ENCODE peak calls at places on chromosomes 6 and 20, in four cellular contexts. Y is neural progenitor cell, A is coronary artery, T is psoas muscle. K is an unnamed sample.

GRCh38 chr6:47014401-47014800 is 27.7 kb downstream of the ADGRF1 start:
- DNase-seq in A (no peak), Y (no peak), T (no peak), K (no peak)

GRCh38 chr20:44626278-44626677 is 25.2 kb downstream of the ADA start:
- DNase-seq in T (no peak), A (no peak), Y (no peak), K (no peak)

GRCh38 chr6:158543606-158544185 is 16.2 kb upstream of the TMEM181 start:
- DNase-seq in Y (no peak), A (no peak), T (no peak), K (no peak)

GRCh38 chr20:56343861-56344381 is 14.9 kb upstream of the FAM210B start:
- DNase-seq in T (no peak), Y (peak), A (no peak), K (peak)

GRCh38 chr6:132919028-132919427 is 104.7 kb downstream of the RPS12 start:
- DNase-seq in A (no peak), T (no peak), Y (no peak), K (no peak)

GRCh38 chr6:80640176-80640575 is 533.7 kb downstream of the BCKDHB start:
- DNase-seq in T (no peak), A (no peak), Y (no peak), K (no peak)

GRCh38 chr6:129684903-129685639 is 24.9 kb downstream of the ARHGAP18 start:
- DNase-seq in Y (no peak), A (no peak), T (no peak), K (no peak)

GRCh38 chr20:24998121-24998520 is 5.6 kb upstream of the APMAP start:
- DNase-seq in T (peak), A (peak), Y (no peak), K (no peak)

GRCh38 chr6:170221052-170221752 is 69.7 kb downstream of the DLL1 start:
- DNase-seq in T (no peak), A (peak), Y (no peak), K (no peak)

GRCh38 chr20:36099106-36099505 is 55.4 kb upstream of the EPB41L1 start:
- DNase-seq in T (no peak), Y (no peak), A (no peak), K (no peak)

GRCh38 chr6:109290143-109290931 is 91.9 kb downstream of the CD164 start:
- DNase-seq in T (peak), Y (no peak), A (no peak), K (no peak)

GRCh38 chr20:5991623-5992441 is 41.4 kb downstream of the MCM8 start:
- DNase-seq in A (no peak), T (no peak), Y (no peak), K (no peak)

GRCh38 chr6:132731086-132731485 is 17.2 kb upstream of the VNN1 start:
- DNase-seq in Y (no peak), A (no peak), T (no peak), K (no peak)

GRCh38 chr20:50787181-50787580 is 7.7 kb upstream of the BCAS4 start:
- DNase-seq in T (peak), A (no peak), Y (no peak), K (no peak)

GRCh38 chr20:50788868-50789125 is 6.1 kb upstream of the BCAS4 start:
- DNase-seq in T (peak), Y (no peak), A (no peak), K (no peak)

GRCh38 chr20:50789968-50790650 is 4.8 kb upstream of the BCAS4 start:
- DNase-seq in T (peak), A (no peak), Y (no peak), K (no peak)

GRCh38 chr20:50786703-50787102 is 8.2 kb upstream of the BCAS4 start:
- DNase-seq in Y (no peak), T (peak), A (no peak), K (no peak)

DNA sequence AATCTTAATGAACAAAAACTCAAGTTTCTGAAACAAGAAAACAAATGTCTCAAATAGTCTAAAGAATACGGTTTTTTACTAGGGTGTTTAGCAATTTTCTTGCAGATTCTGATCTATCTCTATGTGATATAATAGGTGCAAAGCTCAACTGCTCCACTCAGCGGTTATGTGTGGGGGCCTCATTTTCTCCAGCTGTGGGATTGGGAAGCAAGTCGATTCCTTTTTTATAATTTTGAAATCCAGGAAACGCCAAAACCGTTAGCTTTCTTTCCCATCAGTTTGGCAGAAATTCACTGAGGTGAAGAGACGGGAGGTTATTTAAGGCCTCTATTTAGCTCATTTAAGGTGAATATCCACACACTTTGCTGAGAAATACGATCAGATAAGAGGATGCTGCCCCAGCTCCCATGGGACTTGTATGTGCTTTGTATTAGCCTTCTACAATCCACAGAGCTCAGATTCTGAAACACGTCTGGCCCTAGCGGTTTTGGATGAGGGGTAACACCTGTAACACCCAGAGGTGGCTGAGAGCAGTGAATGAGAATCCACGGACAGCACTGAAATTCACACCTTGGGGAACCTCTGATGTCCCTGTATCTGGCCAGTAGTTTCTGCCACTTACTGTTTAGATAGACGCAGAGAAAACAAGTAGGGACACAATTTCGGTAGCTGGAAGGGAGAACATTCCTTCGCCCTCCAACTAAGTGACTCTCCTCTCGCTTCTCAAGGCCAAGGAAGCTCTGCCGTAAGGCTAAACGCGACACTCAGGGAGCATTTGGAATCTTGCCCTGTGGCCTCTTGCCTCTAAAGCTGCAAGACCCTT is 6.6 kb upstream of the BCAS4 start:
- DNase-seq in Y (no peak), A (no peak), T (peak), K (no peak)
- TF ChIP-seq CTCF in Y (peak), A (no peak), T (peak), K (peak)

DNA sequence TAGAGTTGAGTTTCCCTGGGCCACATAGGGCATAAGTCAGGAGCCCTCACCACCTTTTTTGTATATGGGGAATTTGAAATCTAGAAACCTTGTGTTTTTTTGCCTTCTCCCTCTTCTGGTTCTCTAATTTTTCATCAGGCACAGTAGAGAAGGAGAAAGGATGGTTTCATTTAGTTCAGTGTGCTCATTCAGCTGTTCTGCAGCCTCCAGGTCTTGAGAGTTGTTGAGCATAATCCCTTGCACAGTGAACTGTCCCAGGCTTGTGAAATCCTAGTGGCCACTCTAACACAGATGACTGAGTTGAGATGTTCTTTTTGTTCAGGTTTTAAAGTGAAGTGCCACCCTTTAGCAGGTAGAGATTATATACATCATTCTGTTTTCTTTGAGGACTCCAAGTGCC is 183.5 kb downstream of the CDKAL1 start:
- DNase-seq in Y (peak), T (no peak), A (no peak), K (no peak)
- TF ChIP-seq CTCF in Y (no peak), T (no peak), A (no peak), K (no peak)

GRCh38 chr6:135499441-135500340 is 2.2 kb upstream of the AHI1 start:
- DNase-seq in A (no peak), Y (no peak), T (no peak), K (no peak)

GRCh38 chr6:135496805-135497411 is 632 bp downstream of the AHI1 start:
- DNase-seq in Y (no peak), T (no peak), A (no peak), K (no peak)

GRCh38 chr6:135493218-135493961 is 4.2 kb downstream of the AHI1 start:
- DNase-seq in T (no peak), Y (no peak), A (no peak), K (no peak)

GRCh38 chr6:135498178-135498841 is 770 bp upstream of the AHI1 start:
- DNase-seq in A (peak), T (peak), Y (peak), K (no peak)

DNA sequence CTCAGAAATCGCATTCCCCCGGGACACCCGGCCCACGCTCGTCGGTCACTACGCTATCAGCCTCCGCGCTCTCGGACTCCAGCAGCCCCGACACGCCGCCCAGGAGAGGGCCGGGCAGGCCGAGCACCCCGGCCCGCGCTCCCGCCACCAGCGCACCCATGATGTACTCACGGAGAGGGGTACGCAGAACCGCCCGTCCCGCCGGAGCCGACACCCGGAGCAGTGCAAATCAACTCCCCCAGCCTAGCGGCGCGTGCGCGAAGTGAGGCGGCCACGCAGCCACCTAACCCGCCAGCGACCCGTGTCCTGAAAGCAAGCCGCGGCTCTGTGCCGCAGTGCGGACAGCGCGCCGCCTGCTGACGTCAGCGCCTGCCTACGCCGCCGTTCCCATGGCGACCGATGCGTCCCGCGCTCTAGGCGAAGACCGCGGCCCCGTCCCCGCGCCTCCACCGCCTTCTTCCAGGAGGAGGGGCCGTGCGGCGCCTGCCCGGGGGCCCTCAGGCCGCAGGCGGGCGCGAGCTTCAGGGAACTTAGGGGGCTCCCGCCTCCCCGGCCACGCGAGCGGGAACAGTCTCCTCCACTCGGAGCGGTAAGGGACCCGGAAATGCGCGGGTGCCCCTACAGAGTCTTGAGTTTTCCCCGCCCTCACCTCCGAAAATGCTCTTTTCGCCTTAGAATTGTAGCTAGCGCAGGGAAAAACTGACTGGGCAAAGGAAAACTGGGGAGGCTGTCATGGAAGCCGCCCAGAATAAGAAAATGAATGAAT is at the start of gene AHI1:
- DNase-seq in Y (peak), A (peak), T (peak), K (peak)
- TF ChIP-seq CTCF in Y (no peak), A (no peak), T (no peak), K (no peak)

GRCh38 chr20:60050193-60050960 is 92.2 kb downstream of the CDH26 start:
- DNase-seq in Y (no peak), T (no peak), A (no peak), K (peak)
- TF ChIP-seq CTCF in Y (peak), T (no peak), A (no peak), K (peak)

DNA sequence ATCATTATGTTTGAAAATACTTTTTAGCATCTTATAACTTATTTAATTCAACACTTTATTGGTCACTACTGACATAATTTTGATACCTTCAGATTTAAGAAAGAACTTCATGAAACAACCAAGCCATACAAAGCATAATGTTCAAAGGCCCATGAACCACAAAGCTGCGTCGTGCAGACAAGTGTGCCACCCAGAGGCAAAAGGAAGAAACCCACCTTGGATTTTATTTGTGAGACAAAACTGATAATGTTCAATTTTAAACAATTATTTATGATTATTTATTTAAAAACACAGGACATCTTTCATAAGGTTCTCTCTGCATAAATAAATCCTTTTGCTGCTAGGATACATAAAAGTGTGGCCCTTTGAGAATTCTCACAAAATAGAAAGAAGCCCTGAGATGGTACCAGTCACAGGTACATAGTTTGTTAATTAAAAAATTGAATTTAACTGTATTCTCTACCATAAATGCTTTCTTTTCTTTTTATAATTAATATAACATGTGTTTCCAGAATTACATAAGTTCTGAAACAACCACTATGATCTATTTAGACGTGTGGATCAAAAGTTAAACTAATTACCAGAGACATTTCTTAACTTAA is 143.7 kb downstream of the RALGAPA2 start:
- DNase-seq in A (no peak), T (no peak), Y (peak), K (no peak)
- TF ChIP-seq CTCF in A (no peak), T (peak), Y (peak), K (peak)

DNA sequence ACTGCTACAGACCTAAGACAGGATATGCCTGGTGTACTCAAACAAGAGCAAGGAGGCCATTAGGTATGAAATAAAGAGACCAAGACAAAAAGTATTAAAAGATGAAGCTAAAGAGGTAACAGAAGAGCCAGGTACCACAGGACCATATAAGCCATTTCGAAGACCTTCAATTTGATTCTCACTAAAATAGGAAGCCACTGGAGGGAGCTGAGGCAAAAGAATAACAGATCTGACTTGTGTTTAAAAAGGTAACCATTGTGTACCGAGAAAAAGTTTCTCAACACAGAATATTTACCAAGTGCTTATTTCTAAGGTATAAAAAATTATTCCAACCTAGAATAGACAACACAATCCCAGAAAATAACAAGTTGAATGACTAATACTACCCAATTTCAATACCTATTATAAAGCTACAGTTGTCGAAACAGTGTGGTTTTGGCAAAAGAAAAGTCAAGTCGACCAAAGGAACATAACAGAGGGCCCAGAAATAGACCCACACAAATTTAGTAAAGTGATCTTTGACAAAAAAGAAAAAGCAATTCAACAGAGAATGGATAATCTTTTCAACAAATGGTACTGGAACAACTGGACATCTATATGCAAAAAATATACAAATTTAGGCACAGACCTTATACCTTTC is 125.3 kb upstream of the DST start:
- DNase-seq in Y (no peak), A (no peak), T (no peak), K (no peak)
- TF ChIP-seq CTCF in Y (no peak), A (no peak), T (peak), K (peak)

DNA sequence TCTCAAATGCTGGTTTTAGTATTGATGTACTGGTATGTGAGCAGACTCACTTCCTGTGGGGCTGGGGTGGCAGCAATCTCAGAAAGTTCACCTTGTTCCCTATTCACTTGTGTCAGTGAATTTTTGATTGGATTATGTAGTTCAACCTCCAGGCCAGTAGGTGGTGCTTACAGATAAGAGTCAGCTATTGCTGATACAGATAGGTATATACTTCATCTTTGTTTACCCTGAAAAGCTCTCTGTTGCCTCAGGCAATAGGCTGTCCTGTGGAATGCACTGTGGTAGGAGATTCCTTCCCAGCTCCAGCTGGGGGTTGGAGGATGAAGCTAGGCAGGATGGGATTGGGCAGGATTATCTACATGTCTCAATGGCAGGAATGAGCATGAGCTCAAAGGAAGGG is 851.2 kb upstream of the EYS start:
- DNase-seq in T (no peak), Y (no peak), A (no peak), K (no peak)
- TF ChIP-seq CTCF in T (no peak), Y (peak), A (no peak), K (peak)

GRCh38 chr6:136738178-136739057 is 53.9 kb downstream of the MAP3K5 start:
- DNase-seq in Y (no peak), A (no peak), T (no peak), K (no peak)

GRCh38 chr6:136740050-136740974 is 52.0 kb downstream of the MAP3K5 start:
- DNase-seq in Y (no peak), T (no peak), A (no peak), K (no peak)

GRCh38 chr6:136739071-136739470 is 53.2 kb downstream of the MAP3K5 start:
- DNase-seq in Y (no peak), T (no peak), A (no peak), K (no peak)

GRCh38 chr6:136737343-136738177 is 54.7 kb downstream of the MAP3K5 start:
- DNase-seq in Y (no peak), T (no peak), A (no peak), K (no peak)

GRCh38 chr6:136739501-136739900 is 52.8 kb downstream of the MAP3K5 start:
- DNase-seq in T (no peak), A (no peak), Y (no peak), K (no peak)
- TF ChIP-seq CTCF in T (no peak), A (no peak), Y (no peak), K (no peak)